ENCODE peak calls at places on chromosome 20, in eight cellular contexts. One of them, this sample, is unnamed. For H3K4me1, the result is how much of the 10 kb centered on the place peaks cover.

GRCh38 chr20:63579017-63579705 is 5.1 kb upstream of the HELZ2 start:
- DNase-seq in breast epithelium: no peak
- DNase-seq in A549: no peak
- DNase-seq in suprapubic skin: no peak
- DNase-seq in OCI-LY7: no peak
- DNase-seq in ovary: no peak
- DNase-seq in ascending aorta: no peak
- DNase-seq in SJSA1: no peak
- DNase-seq in this sample: no peak

GRCh38 chr20:539848-540247 is 3.7 kb downstream of the CSNK2A1 start:
- DNase-seq in breast epithelium: no peak
- DNase-seq in A549: no peak
- DNase-seq in suprapubic skin: no peak
- DNase-seq in OCI-LY7: no peak
- DNase-seq in ovary: no peak
- DNase-seq in ascending aorta: no peak
- DNase-seq in SJSA1: no peak
- DNase-seq in this sample: no peak

GRCh38 chr20:6925744-6926278 is 158.3 kb downstream of the BMP2 start:
- DNase-seq in breast epithelium: no peak
- DNase-seq in A549: no peak
- DNase-seq in suprapubic skin: no peak
- DNase-seq in OCI-LY7: no peak
- DNase-seq in ovary: no peak
- DNase-seq in ascending aorta: no peak
- DNase-seq in SJSA1: no peak
- DNase-seq in this sample: no peak

GRCh38 chr20:2122921-2123320 is 21.3 kb downstream of the STK35 start:
- DNase-seq in breast epithelium: no peak
- DNase-seq in A549: no peak
- DNase-seq in suprapubic skin: no peak
- DNase-seq in OCI-LY7: no peak
- DNase-seq in ovary: peak
- DNase-seq in ascending aorta: no peak
- DNase-seq in SJSA1: no peak
- DNase-seq in this sample: no peak

GRCh38 chr20:14715400-14715799 is 378.0 kb upstream of the FLRT3 start:
- DNase-seq in breast epithelium: no peak
- DNase-seq in A549: no peak
- DNase-seq in suprapubic skin: no peak
- DNase-seq in OCI-LY7: no peak
- DNase-seq in ovary: no peak
- DNase-seq in ascending aorta: no peak
- DNase-seq in SJSA1: no peak
- DNase-seq in this sample: no peak

GRCh38 chr20:38893485-38894090 is 32.6 kb upstream of the FAM83D start:
- DNase-seq in breast epithelium: peak
- DNase-seq in A549: peak
- DNase-seq in suprapubic skin: no peak
- DNase-seq in OCI-LY7: peak
- DNase-seq in ovary: peak
- DNase-seq in ascending aorta: no peak
- DNase-seq in SJSA1: no peak
- DNase-seq in this sample: peak

GRCh38 chr20:58102744-58103516 is 125.5 kb downstream of the ANKRD60 start:
- DNase-seq in breast epithelium: no peak
- DNase-seq in A549: no peak
- DNase-seq in suprapubic skin: no peak
- DNase-seq in OCI-LY7: no peak
- DNase-seq in ovary: no peak
- DNase-seq in ascending aorta: no peak
- DNase-seq in SJSA1: no peak
- DNase-seq in this sample: no peak

GRCh38 chr20:35017099-35017835 is 61.6 kb downstream of the MYH7B start:
- DNase-seq in breast epithelium: no peak
- DNase-seq in A549: no peak
- DNase-seq in suprapubic skin: no peak
- DNase-seq in OCI-LY7: no peak
- DNase-seq in ovary: no peak
- DNase-seq in ascending aorta: no peak
- DNase-seq in SJSA1: no peak
- DNase-seq in this sample: no peak

GRCh38 chr20:34062651-34063482 is 49.2 kb downstream of the EIF2S2 start:
- DNase-seq in breast epithelium: no peak
- DNase-seq in A549: no peak
- DNase-seq in suprapubic skin: no peak
- DNase-seq in OCI-LY7: no peak
- DNase-seq in ovary: no peak
- DNase-seq in ascending aorta: no peak
- DNase-seq in SJSA1: no peak
- DNase-seq in this sample: no peak

GRCh38 chr20:1920252-1920651 is 25.0 kb downstream of the SIRPA start:
- DNase-seq in breast epithelium: no peak
- DNase-seq in A549: peak
- DNase-seq in suprapubic skin: no peak
- DNase-seq in OCI-LY7: no peak
- DNase-seq in ovary: no peak
- DNase-seq in ascending aorta: no peak
- DNase-seq in SJSA1: no peak
- DNase-seq in this sample: no peak

GRCh38 chr20:50533061-50533460 is 22.9 kb downstream of the PTPN1 start:
- DNase-seq in breast epithelium: no peak
- DNase-seq in A549: no peak
- DNase-seq in suprapubic skin: no peak
- DNase-seq in OCI-LY7: no peak
- DNase-seq in ovary: no peak
- DNase-seq in ascending aorta: no peak
- DNase-seq in SJSA1: no peak
- DNase-seq in this sample: no peak
- H3K4me1 ChIP-seq in breast epithelium: under half
- H3K4me1 ChIP-seq in A549: under half
- H3K4me1 ChIP-seq in suprapubic skin: half or more
- H3K4me1 ChIP-seq in OCI-LY7: under half
- H3K4me1 ChIP-seq in ovary: under half
- H3K4me1 ChIP-seq in ascending aorta: under half
- H3K4me1 ChIP-seq in SJSA1: half or more
- H3K4me1 ChIP-seq in this sample: under half

GRCh38 chr20:16574656-16575355 is 1.6 kb upstream of the KIF16B start:
- DNase-seq in breast epithelium: peak
- DNase-seq in A549: peak
- DNase-seq in suprapubic skin: peak
- DNase-seq in OCI-LY7: peak
- DNase-seq in ovary: peak
- DNase-seq in ascending aorta: peak
- DNase-seq in SJSA1: peak
- DNase-seq in this sample: peak
- H3K4me3 ChIP-seq in breast epithelium: peak
- H3K4me3 ChIP-seq in A549: peak
- H3K4me3 ChIP-seq in suprapubic skin: peak
- H3K4me3 ChIP-seq in OCI-LY7: peak
- H3K4me3 ChIP-seq in ovary: peak
- H3K4me3 ChIP-seq in ascending aorta: peak
- H3K4me3 ChIP-seq in SJSA1: peak
- H3K4me3 ChIP-seq in this sample: peak

DNA sequence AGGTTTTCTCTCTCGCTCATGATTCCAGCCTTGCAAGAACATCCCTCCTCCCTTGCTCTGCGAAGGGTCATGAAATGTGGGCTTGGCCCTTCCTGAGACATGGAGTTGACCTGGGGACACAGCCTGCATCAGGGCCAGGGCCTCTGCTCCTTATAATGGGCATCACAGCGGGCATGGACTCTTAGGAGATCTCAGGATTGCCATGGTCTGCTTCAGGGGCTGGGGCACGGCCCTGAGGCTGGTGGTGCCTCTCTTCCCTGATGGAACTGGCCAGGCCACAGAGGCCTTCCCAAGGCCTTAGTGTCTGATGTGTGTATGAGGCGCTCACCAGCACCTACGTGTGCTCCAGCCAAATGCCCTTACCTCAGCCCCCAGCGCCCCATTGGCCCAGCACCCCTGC is 23.9 kb downstream of the ENTPD6 start:
- DNase-seq in breast epithelium: no peak
- DNase-seq in A549: no peak
- DNase-seq in suprapubic skin: peak
- DNase-seq in OCI-LY7: no peak
- DNase-seq in ovary: no peak
- DNase-seq in ascending aorta: no peak
- DNase-seq in SJSA1: no peak
- DNase-seq in this sample: no peak
- H3K4me1 ChIP-seq in breast epithelium: under half
- H3K4me1 ChIP-seq in A549: under half
- H3K4me1 ChIP-seq in suprapubic skin: under half
- H3K4me1 ChIP-seq in OCI-LY7: under half
- H3K4me1 ChIP-seq in ovary: under half
- H3K4me1 ChIP-seq in ascending aorta: under half
- H3K4me1 ChIP-seq in SJSA1: half or more
- H3K4me1 ChIP-seq in this sample: under half

DNA sequence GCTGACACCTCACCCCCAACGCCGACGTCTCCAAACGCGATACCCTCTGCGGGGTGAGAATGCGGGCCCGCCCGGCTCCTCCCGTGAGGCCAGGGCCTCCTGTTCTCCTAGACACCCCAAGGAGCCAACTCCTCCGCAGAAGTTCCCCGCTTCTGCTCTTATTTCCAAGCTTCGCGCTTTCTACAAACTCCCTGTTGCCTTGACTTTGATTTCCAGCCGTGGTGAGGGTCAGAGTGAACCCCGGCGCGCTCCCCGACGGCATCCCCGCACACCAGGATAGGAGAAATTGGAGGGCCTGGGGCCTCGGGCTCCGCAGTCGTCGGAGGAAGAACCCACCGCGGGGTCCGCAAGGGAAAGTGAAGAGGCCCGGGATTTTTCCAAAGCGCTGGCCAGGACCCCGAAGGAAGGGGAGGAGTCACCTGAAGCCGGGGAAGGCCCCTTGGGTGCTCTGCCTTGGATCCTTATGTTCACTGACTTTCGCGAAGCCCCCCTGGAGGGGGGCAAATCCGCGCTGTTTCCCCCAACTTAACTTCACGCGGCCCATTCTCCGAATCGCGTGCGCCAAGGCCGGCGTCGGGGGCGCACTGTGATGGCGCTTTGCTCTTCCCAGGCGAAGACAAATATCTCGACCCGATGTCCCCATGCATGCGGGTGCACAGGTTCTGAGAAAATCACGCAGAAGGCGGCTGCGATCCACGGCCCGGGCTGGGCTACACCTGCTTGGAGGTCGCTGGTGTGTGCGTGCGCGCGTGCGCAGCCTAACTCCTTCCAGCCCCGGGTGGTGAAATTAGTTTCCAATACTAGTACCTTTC is 3.0 kb upstream of the INSM1 start:
- DNase-seq in breast epithelium: no peak
- DNase-seq in A549: no peak
- DNase-seq in suprapubic skin: no peak
- DNase-seq in OCI-LY7: no peak
- DNase-seq in ovary: no peak
- DNase-seq in ascending aorta: no peak
- DNase-seq in SJSA1: no peak
- DNase-seq in this sample: no peak
- H3K4me3 ChIP-seq in breast epithelium: no peak
- H3K4me3 ChIP-seq in A549: no peak
- H3K4me3 ChIP-seq in suprapubic skin: no peak
- H3K4me3 ChIP-seq in OCI-LY7: no peak
- H3K4me3 ChIP-seq in ovary: no peak
- H3K4me3 ChIP-seq in ascending aorta: no peak
- H3K4me3 ChIP-seq in SJSA1: no peak
- H3K4me3 ChIP-seq in this sample: no peak

GRCh38 chr20:53582574-53583351 is 10.9 kb downstream of the ZNF217 start:
- DNase-seq in breast epithelium: peak
- DNase-seq in A549: peak
- DNase-seq in suprapubic skin: no peak
- DNase-seq in OCI-LY7: peak
- DNase-seq in ovary: no peak
- DNase-seq in ascending aorta: no peak
- DNase-seq in SJSA1: no peak
- DNase-seq in this sample: peak
- H3K4me1 ChIP-seq in breast epithelium: under half
- H3K4me1 ChIP-seq in A549: half or more
- H3K4me1 ChIP-seq in suprapubic skin: half or more
- H3K4me1 ChIP-seq in OCI-LY7: half or more
- H3K4me1 ChIP-seq in ovary: under half
- H3K4me1 ChIP-seq in ascending aorta: under half
- H3K4me1 ChIP-seq in SJSA1: half or more
- H3K4me1 ChIP-seq in this sample: half or more

DNA sequence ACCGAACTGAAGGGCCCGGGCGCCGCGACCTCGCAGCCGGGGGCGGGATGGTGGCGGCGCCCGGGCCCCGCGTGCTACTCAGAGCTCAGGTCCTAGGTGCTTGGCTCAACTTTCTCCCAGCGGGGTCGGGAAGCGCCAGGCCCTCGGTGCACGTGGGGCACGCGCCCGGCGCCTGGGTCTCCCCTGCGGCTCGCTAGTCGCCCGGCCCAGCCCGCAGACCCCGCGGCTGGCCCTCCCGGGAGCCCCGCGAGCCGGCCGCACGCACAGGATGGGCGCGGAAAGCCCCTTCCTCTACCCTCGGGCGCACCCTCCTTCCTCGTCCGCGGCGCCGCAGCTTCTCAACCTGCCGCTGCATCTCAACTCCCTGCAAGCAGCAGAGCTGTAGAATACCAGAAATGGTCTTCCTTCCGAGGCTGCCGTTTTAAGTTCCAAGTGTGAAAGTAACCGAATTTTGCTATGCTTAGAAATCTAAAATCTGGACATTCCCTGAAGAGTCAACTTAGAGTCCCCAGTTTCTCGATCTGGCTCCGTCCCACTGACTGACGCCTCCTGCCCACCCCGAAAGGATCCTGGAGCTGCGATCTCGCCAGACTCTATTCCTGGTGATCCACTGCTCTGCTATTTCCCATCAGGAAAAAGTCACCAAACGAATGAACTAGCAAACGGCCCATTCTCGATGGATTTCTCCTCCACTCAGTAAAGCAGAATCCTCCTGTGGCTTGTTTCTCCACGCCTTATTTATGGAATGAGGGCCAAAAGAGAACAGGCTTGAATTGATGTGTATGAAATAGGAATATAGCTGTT is 5.6 kb downstream of the NKX2-4 start:
- DNase-seq in breast epithelium: no peak
- DNase-seq in A549: no peak
- DNase-seq in suprapubic skin: no peak
- DNase-seq in OCI-LY7: no peak
- DNase-seq in ovary: no peak
- DNase-seq in ascending aorta: no peak
- DNase-seq in SJSA1: no peak
- DNase-seq in this sample: no peak
- H3K4me3 ChIP-seq in breast epithelium: no peak
- H3K4me3 ChIP-seq in A549: no peak
- H3K4me3 ChIP-seq in suprapubic skin: no peak
- H3K4me3 ChIP-seq in OCI-LY7: no peak
- H3K4me3 ChIP-seq in ovary: no peak
- H3K4me3 ChIP-seq in ascending aorta: no peak
- H3K4me3 ChIP-seq in SJSA1: no peak
- H3K4me3 ChIP-seq in this sample: no peak

GRCh38 chr20:44016525-44016924 is 101.9 kb downstream of the TOX2 start:
- DNase-seq in breast epithelium: no peak
- DNase-seq in A549: no peak
- DNase-seq in suprapubic skin: no peak
- DNase-seq in OCI-LY7: no peak
- DNase-seq in ovary: no peak
- DNase-seq in ascending aorta: no peak
- DNase-seq in SJSA1: no peak
- DNase-seq in this sample: no peak
- H3K4me1 ChIP-seq in breast epithelium: under half
- H3K4me1 ChIP-seq in A549: under half
- H3K4me1 ChIP-seq in suprapubic skin: under half
- H3K4me1 ChIP-seq in OCI-LY7: under half
- H3K4me1 ChIP-seq in ovary: under half
- H3K4me1 ChIP-seq in ascending aorta: under half
- H3K4me1 ChIP-seq in SJSA1: under half
- H3K4me1 ChIP-seq in this sample: under half

This sample was measured in HAP-1.